ENCODE peak calls at places on chromosomes 5 and 9, in five cellular contexts. N is GM23248, X is Peyer's patch, S is stomach, Z is colonic mucosa. C is an unnamed sample.

GRCh38 chr5:176817864-176818377 is 7.6 kb downstream of the UNC5A start:
- DNase-seq in N (peak; percentile 49), X (no peak), S (no peak), Z (no peak), C (no peak)

GRCh38 chr5:159826351-159827222 is 89.7 kb upstream of the ADRA1B start:
- DNase-seq in N (peak; percentile 87), X (peak; percentile 53), S (peak; percentile 82), Z (no peak), C (peak; percentile 72)

GRCh38 chr9:96139592-96140251 is 162.3 kb downstream of the HSD17B3 start:
- DNase-seq in N (peak; percentile 91), X (peak; percentile 68), S (peak; percentile 68), Z (peak; percentile 57), C (no peak)

GRCh38 chr5:102792705-102793104 is 37.6 kb downstream of the PAM start:
- DNase-seq in N (peak; percentile 57), X (no peak), S (no peak), Z (no peak), C (no peak)

GRCh38 chr5:55923873-55924500 is 70.8 kb downstream of the IL6ST start:
- DNase-seq in N (no peak), X (no peak), S (no peak), Z (no peak), C (no peak)

GRCh38 chr5:151622367-151623097 is 31.4 kb upstream of the FAT2 start:
- DNase-seq in N (peak; percentile 65), X (no peak), S (no peak), Z (no peak), C (no peak)

GRCh38 chr5:66620711-66621110 is 24.5 kb downstream of the MAST4 start:
- DNase-seq in N (no peak), X (no peak), S (no peak), Z (no peak), C (no peak)

GRCh38 chr9:73200694-73201432 is 49.2 kb downstream of the ANXA1 start:
- DNase-seq in N (peak; percentile 54), X (no peak), S (no peak), Z (no peak), C (no peak)

GRCh38 chr5:139473105-139473504 is 2.3 kb downstream of the SMIM33 start:
- DNase-seq in N (no peak), X (no peak), S (no peak), Z (no peak), C (no peak)

GRCh38 chr5:56815657-56816545 is 552 bp downstream of the MAP3K1 start:
- DNase-seq in N (peak; percentile 79), X (peak; percentile 70), S (peak; percentile 34), Z (peak; percentile 36), C (peak; percentile 86)

GRCh38 chr5:33565304-33565703 is 124.5 kb downstream of the TARS1 start:
- DNase-seq in N (no peak), X (no peak), S (no peak), Z (peak; percentile 22), C (no peak)

GRCh38 chr5:98397081-98397480 is 376.4 kb upstream of the RGMB start:
- DNase-seq in N (peak; percentile 93), X (no peak), S (no peak), Z (no peak), C (no peak)

GRCh38 chr5:137796279-137796678 is 42.1 kb upstream of the HNRNPA0 start:
- DNase-seq in N (no peak), X (no peak), S (no peak), Z (no peak), C (no peak)

GRCh38 chr9:35333551-35333950 is 156.4 kb upstream of the RUSC2 start:
- DNase-seq in N (peak; percentile 90), X (no peak), S (no peak), Z (no peak), C (no peak)

GRCh38 chr9:130336027-130336595 is 70.6 kb downstream of the HMCN2 start:
- DNase-seq in N (peak; percentile 35), X (no peak), S (no peak), Z (no peak), C (no peak)

GRCh38 chr9:20872340-20872977 is 159.0 kb downstream of the HACD4 start:
- DNase-seq in N (peak; percentile 79), X (no peak), S (no peak), Z (no peak), C (no peak)

GRCh38 chr9:111903996-111904395 is 7.4 kb downstream of the UGCG start:
- DNase-seq in N (no peak), X (no peak), S (no peak), Z (no peak), C (no peak)

GRCh38 chr5:140182803-140183367 is 7.9 kb downstream of the CYSTM1 start:
- DNase-seq in N (peak; percentile 84), X (peak; percentile 54), S (no peak), Z (peak; percentile 64), C (no peak)

GRCh38 chr5:1547655-1548054 is 23.9 kb upstream of the LPCAT1 start:
- DNase-seq in N (no peak), X (peak; percentile 11), S (no peak), Z (no peak), C (no peak)

GRCh38 chr9:111178361-111179043 is 140.2 kb upstream of the LPAR1 start:
- DNase-seq in N (peak; percentile 81), X (no peak), S (no peak), Z (no peak), C (no peak)

GRCh38 chr9:16612627-16613026 is 257.8 kb downstream of the BNC2 start:
- DNase-seq in N (no peak), X (no peak), S (no peak), Z (no peak), C (no peak)
- H3K27ac ChIP-seq in N (peak overlapping the region; percentile 37), X (no peak overlapping the region), S (no peak overlapping the region), Z (no peak overlapping the region), C (no peak overlapping the region)

GRCh38 chr9:127876026-127876763 is 1.3 kb downstream of the AK1 start:
- DNase-seq in N (no peak), X (no peak), S (no peak), Z (peak; percentile 74), C (peak; percentile 84)
- H3K4me3 ChIP-seq in N (peak overlapping the region; percentile 72), X (no peak overlapping the region), S (peak overlapping the region; percentile 68), Z (no peak overlapping the region), C (peak overlapping the region; percentile 59)

GRCh38 chr9:95017661-95018060 is 291.2 kb downstream of the AOPEP start:
- DNase-seq in N (peak; percentile 37), X (no peak), S (no peak), Z (no peak), C (no peak)

GRCh38 chr9:95015569-95015968 is 289.1 kb downstream of the AOPEP start:
- DNase-seq in N (no peak), X (no peak), S (no peak), Z (no peak), C (no peak)

GRCh38 chr9:95018099-95018927 is 291.8 kb downstream of the AOPEP start:
- DNase-seq in N (peak; percentile 99), X (no peak), S (no peak), Z (no peak), C (peak; percentile 71)

GRCh38 chr9:95014917-95015316 is 288.4 kb downstream of the AOPEP start:
- DNase-seq in N (no peak), X (no peak), S (no peak), Z (no peak), C (no peak)

DNA sequence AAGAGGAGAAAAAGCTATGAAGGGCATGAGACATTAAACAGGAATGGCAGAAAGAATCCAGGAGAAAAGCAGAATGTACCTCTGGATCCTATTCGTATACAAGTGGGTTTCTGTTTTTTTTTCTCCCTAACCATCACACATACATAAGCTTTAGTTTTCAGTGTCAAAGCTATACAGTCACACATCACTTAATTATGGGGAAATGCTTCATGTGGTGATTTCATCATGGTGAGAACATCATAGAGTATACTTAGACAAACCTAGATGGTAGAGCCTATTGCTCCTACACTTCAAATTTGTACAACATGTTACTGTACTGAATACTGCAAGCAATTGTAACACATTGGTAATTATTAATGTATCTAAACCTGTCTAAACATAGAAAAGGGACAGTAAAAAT is 290.6 kb downstream of the AOPEP start:
- DNase-seq in N (peak; percentile 63), X (no peak), S (no peak), Z (no peak), C (no peak)
- H3K27ac ChIP-seq in N (peak overlapping the region; percentile 98), X (no peak overlapping the region), S (peak overlapping the region; percentile 65), Z (peak overlapping the region; percentile 34), C (no peak overlapping the region)

GRCh38 chr5:52987711-52988329 is 1.3 kb upstream of the ITGA2 start:
- DNase-seq in N (peak; percentile 84), X (no peak), S (no peak), Z (no peak), C (no peak)
- H3K4me3 ChIP-seq in N (peak overlapping the region; percentile 82), X (no peak overlapping the region), S (no peak overlapping the region), Z (no peak overlapping the region), C (no peak overlapping the region)

GRCh38 chr9:89466451-89467277 is 31.2 kb downstream of the SEMA4D start:
- DNase-seq in N (no peak), X (peak; percentile 68), S (no peak), Z (no peak), C (no peak)

GRCh38 chr9:89469003-89469402 is 28.9 kb downstream of the SEMA4D start:
- DNase-seq in N (no peak), X (no peak), S (no peak), Z (no peak), C (no peak)

GRCh38 chr9:89468271-89468960 is 29.5 kb downstream of the SEMA4D start:
- DNase-seq in N (no peak), X (peak; percentile 45), S (no peak), Z (no peak), C (no peak)

GRCh38 chr9:89465726-89466308 is 32.1 kb downstream of the SEMA4D start:
- DNase-seq in N (no peak), X (peak; percentile 39), S (no peak), Z (no peak), C (no peak)

GRCh38 chr9:89467278-89467625 is 30.7 kb downstream of the SEMA4D start:
- DNase-seq in N (no peak), X (peak; percentile 57), S (no peak), Z (no peak), C (no peak)
- H3K27ac ChIP-seq in N (no peak overlapping the region), X (peak overlapping the region; percentile 90), S (peak overlapping the region; percentile 33), Z (no peak overlapping the region), C (no peak overlapping the region)

DNA sequence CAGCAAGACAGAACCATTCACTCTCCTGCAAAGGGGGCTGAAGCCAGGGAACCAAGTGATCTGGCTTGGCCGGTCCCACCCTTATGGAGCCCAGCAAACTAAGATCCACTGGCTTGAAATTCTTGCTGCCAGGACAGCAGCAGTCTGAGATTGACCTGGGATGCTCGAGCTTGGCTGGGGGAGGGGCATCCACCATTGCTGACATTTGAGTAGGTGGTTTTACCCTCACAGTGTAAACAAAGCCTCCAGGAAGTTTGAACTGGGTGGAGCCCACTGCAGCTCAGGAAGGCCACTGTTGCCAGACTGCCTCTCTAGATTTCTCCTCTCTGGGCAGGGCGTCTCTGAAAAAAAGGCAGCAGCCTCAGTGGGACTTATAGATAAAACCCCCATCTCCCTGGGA is 60.5 kb downstream of the TNFSF8 start:
- DNase-seq in N (no peak), X (peak; percentile 66), S (peak; percentile 49), Z (peak; percentile 78), C (no peak)
- H3K4me3 ChIP-seq in N (no peak overlapping the region), X (no peak overlapping the region), S (no peak overlapping the region), Z (no peak overlapping the region), C (no peak overlapping the region)